ENCODE peak calls at places on chromosome 19, in four cellular contexts. One of them, this sample, is unnamed.

GRCh38 chr19:28917661-28918060 is 295.3 kb downstream of the UQCRFS1 start:
- DNase-seq in HFF-Myc: no peak
- DNase-seq in astrocyte of the spinal cord: no peak
- DNase-seq in CD8-positive, alpha-beta T cell: no peak
- DNase-seq in this sample: no peak

GRCh38 chr19:17281391-17282304 is at the start of gene ANKLE1:
- DNase-seq in CD8-positive, alpha-beta T cell: peak; percentile 40
- DNase-seq in HFF-Myc: no peak
- DNase-seq in astrocyte of the spinal cord: no peak
- DNase-seq in this sample: no peak

GRCh38 chr19:45066921-45067661 is 9.2 kb downstream of the ZNF296 start:
- DNase-seq in HFF-Myc: no peak
- DNase-seq in CD8-positive, alpha-beta T cell: no peak
- DNase-seq in astrocyte of the spinal cord: no peak
- DNase-seq in this sample: no peak

GRCh38 chr19:9847087-9847671 is 12.1 kb downstream of the PIN1 start:
- DNase-seq in CD8-positive, alpha-beta T cell: peak; percentile 51
- DNase-seq in HFF-Myc: peak; percentile 93
- DNase-seq in astrocyte of the spinal cord: peak; percentile 88
- DNase-seq in this sample: peak; percentile 60

GRCh38 chr19:55486971-55487883 is 1.0 kb upstream of the SSC5D start:
- DNase-seq in astrocyte of the spinal cord: peak; percentile 96
- DNase-seq in HFF-Myc: peak; percentile 71
- DNase-seq in CD8-positive, alpha-beta T cell: no peak
- DNase-seq in this sample: peak; percentile 88

GRCh38 chr19:44750713-44751112 is 2.2 kb downstream of the BCL3 start:
- DNase-seq in CD8-positive, alpha-beta T cell: no peak
- DNase-seq in HFF-Myc: no peak
- DNase-seq in astrocyte of the spinal cord: no peak
- DNase-seq in this sample: no peak

GRCh38 chr19:2952953-2953481 is 8.2 kb upstream of the ZNF77 start:
- DNase-seq in astrocyte of the spinal cord: no peak
- DNase-seq in HFF-Myc: no peak
- DNase-seq in CD8-positive, alpha-beta T cell: no peak
- DNase-seq in this sample: no peak

GRCh38 chr19:55251296-55252081 is 7.3 kb downstream of the PPP6R1 start:
- DNase-seq in HFF-Myc: no peak
- DNase-seq in CD8-positive, alpha-beta T cell: peak; percentile 55
- DNase-seq in astrocyte of the spinal cord: peak; percentile 14
- DNase-seq in this sample: no peak

GRCh38 chr19:4575267-4575793 is 15.8 kb upstream of the SEMA6B start:
- DNase-seq in astrocyte of the spinal cord: peak; percentile 91
- DNase-seq in HFF-Myc: peak; percentile 77
- DNase-seq in CD8-positive, alpha-beta T cell: no peak
- DNase-seq in this sample: peak; percentile 92

GRCh38 chr19:49876422-49877019 is 634 bp downstream of the AKT1S1 start:
- DNase-seq in CD8-positive, alpha-beta T cell: peak; percentile 97
- DNase-seq in astrocyte of the spinal cord: peak; percentile 99
- DNase-seq in HFF-Myc: peak; percentile 96
- DNase-seq in this sample: peak; percentile 99

GRCh38 chr19:31554360-31554759 is 205.1 kb upstream of the TSHZ3 start:
- DNase-seq in CD8-positive, alpha-beta T cell: no peak
- DNase-seq in astrocyte of the spinal cord: no peak
- DNase-seq in HFF-Myc: no peak
- DNase-seq in this sample: no peak

GRCh38 chr19:47363758-47364529 is 14.8 kb downstream of the DHX34 start:
- DNase-seq in HFF-Myc: no peak
- DNase-seq in CD8-positive, alpha-beta T cell: no peak
- DNase-seq in astrocyte of the spinal cord: peak; percentile 14
- DNase-seq in this sample: no peak

GRCh38 chr19:56176881-56177280 is 1.1 kb downstream of the GALP start:
- DNase-seq in astrocyte of the spinal cord: no peak
- DNase-seq in CD8-positive, alpha-beta T cell: no peak
- DNase-seq in HFF-Myc: no peak
- DNase-seq in this sample: no peak

GRCh38 chr19:49338023-49338677 is 2.9 kb downstream of the CD37 start:
- DNase-seq in CD8-positive, alpha-beta T cell: no peak
- DNase-seq in astrocyte of the spinal cord: no peak
- DNase-seq in HFF-Myc: no peak
- DNase-seq in this sample: no peak

GRCh38 chr19:17125052-17125727 is 49.6 kb downstream of the MYO9B start:
- DNase-seq in HFF-Myc: no peak
- DNase-seq in astrocyte of the spinal cord: peak; percentile 15
- DNase-seq in CD8-positive, alpha-beta T cell: no peak
- DNase-seq in this sample: no peak

GRCh38 chr19:41377977-41378707 is 1.8 kb downstream of the TMEM91 start:
- DNase-seq in astrocyte of the spinal cord: no peak
- DNase-seq in HFF-Myc: no peak
- DNase-seq in CD8-positive, alpha-beta T cell: peak; percentile 17
- DNase-seq in this sample: no peak
- TF ChIP-seq CTCF in astrocyte of the spinal cord: peak; percentile 12
- TF ChIP-seq CTCF in HFF-Myc: no peak
- TF ChIP-seq CTCF in CD8-positive, alpha-beta T cell: peak; percentile 36
- TF ChIP-seq CTCF in this sample: peak; percentile 33

GRCh38 chr19:751501-752341 is 809 bp downstream of the MISP start:
- DNase-seq in CD8-positive, alpha-beta T cell: no peak
- DNase-seq in astrocyte of the spinal cord: peak; percentile 81
- DNase-seq in HFF-Myc: no peak
- DNase-seq in this sample: no peak
- TF ChIP-seq CTCF in CD8-positive, alpha-beta T cell: no peak
- TF ChIP-seq CTCF in astrocyte of the spinal cord: no peak
- TF ChIP-seq CTCF in HFF-Myc: no peak
- TF ChIP-seq CTCF in this sample: no peak

GRCh38 chr19:15159251-15159650 is 41.5 kb downstream of the NOTCH3 start:
- DNase-seq in CD8-positive, alpha-beta T cell: no peak
- DNase-seq in astrocyte of the spinal cord: peak; percentile 26
- DNase-seq in HFF-Myc: no peak
- DNase-seq in this sample: no peak

GRCh38 chr19:15156391-15156790 is 44.4 kb downstream of the NOTCH3 start:
- DNase-seq in astrocyte of the spinal cord: no peak
- DNase-seq in CD8-positive, alpha-beta T cell: no peak
- DNase-seq in HFF-Myc: no peak
- DNase-seq in this sample: no peak

GRCh38 chr19:15149704-15150103 is 42.5 kb downstream of the SYDE1 start:
- DNase-seq in HFF-Myc: no peak
- DNase-seq in astrocyte of the spinal cord: no peak
- DNase-seq in CD8-positive, alpha-beta T cell: no peak
- DNase-seq in this sample: no peak

GRCh38 chr19:15155296-15155695 is 45.5 kb downstream of the NOTCH3 start:
- DNase-seq in HFF-Myc: no peak
- DNase-seq in astrocyte of the spinal cord: no peak
- DNase-seq in CD8-positive, alpha-beta T cell: no peak
- DNase-seq in this sample: no peak

DNA sequence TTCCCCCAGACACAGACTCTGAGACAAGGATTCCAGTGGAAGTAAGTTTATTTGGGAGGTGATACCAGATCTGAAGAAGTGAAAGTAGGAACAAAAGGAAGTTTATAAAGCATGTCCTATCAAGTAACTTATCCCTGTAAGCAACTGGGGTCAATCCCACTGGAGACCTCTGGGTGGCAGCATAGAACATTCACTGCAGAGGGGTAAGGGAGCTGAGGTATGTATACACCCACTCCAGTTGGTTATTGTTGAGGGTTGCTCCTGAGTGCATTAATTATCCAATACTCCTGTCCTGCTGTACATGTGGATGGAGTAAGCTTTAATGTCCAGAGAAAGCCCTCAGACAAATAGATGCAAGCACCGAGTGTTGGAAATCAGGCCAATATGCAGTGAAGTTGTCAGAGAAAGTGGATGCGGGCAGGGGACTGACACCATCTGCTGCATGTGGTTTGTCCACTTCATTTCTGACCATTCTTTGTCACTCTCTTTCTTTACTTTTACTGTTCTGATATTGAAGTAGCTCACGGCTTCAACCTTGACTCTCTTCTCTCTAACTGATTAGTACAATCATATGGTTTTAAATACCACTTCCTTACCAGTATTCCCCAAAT is 46.7 kb downstream of the NOTCH3 start:
- DNase-seq in astrocyte of the spinal cord: peak; percentile 53
- DNase-seq in HFF-Myc: no peak
- DNase-seq in CD8-positive, alpha-beta T cell: peak; percentile 33
- DNase-seq in this sample: no peak
- TF ChIP-seq CTCF in astrocyte of the spinal cord: peak; percentile 68
- TF ChIP-seq CTCF in HFF-Myc: peak; percentile 62
- TF ChIP-seq CTCF in CD8-positive, alpha-beta T cell: peak; percentile 48
- TF ChIP-seq CTCF in this sample: peak; percentile 64

GRCh38 chr19:11659612-11660011 is 62.3 kb downstream of the ZNF627 start:
- DNase-seq in CD8-positive, alpha-beta T cell: no peak
- DNase-seq in HFF-Myc: no peak
- DNase-seq in astrocyte of the spinal cord: peak; percentile 2
- DNase-seq in this sample: no peak
- TF ChIP-seq CTCF in CD8-positive, alpha-beta T cell: no peak
- TF ChIP-seq CTCF in HFF-Myc: no peak
- TF ChIP-seq CTCF in astrocyte of the spinal cord: no peak
- TF ChIP-seq CTCF in this sample: no peak

GRCh38 chr19:13087795-13088537 is 14.7 kb downstream of the LYL1 start:
- DNase-seq in HFF-Myc: no peak
- DNase-seq in astrocyte of the spinal cord: no peak
- DNase-seq in CD8-positive, alpha-beta T cell: no peak
- DNase-seq in this sample: no peak

GRCh38 chr19:13087295-13087694 is 15.4 kb downstream of the LYL1 start:
- DNase-seq in CD8-positive, alpha-beta T cell: no peak
- DNase-seq in HFF-Myc: no peak
- DNase-seq in astrocyte of the spinal cord: no peak
- DNase-seq in this sample: no peak

GRCh38 chr19:13089857-13090507 is 12.7 kb downstream of the LYL1 start:
- DNase-seq in CD8-positive, alpha-beta T cell: no peak
- DNase-seq in HFF-Myc: no peak
- DNase-seq in astrocyte of the spinal cord: no peak
- DNase-seq in this sample: no peak

GRCh38 chr19:13090511-13091231 is 12.0 kb downstream of the LYL1 start:
- DNase-seq in CD8-positive, alpha-beta T cell: no peak
- DNase-seq in HFF-Myc: no peak
- DNase-seq in astrocyte of the spinal cord: no peak
- DNase-seq in this sample: no peak

GRCh38 chr19:13089139-13089856 is 13.4 kb downstream of the LYL1 start:
- DNase-seq in HFF-Myc: no peak
- DNase-seq in CD8-positive, alpha-beta T cell: no peak
- DNase-seq in astrocyte of the spinal cord: no peak
- DNase-seq in this sample: no peak
- TF ChIP-seq CTCF in HFF-Myc: peak; percentile 41
- TF ChIP-seq CTCF in CD8-positive, alpha-beta T cell: peak; percentile 57
- TF ChIP-seq CTCF in astrocyte of the spinal cord: peak; percentile 41
- TF ChIP-seq CTCF in this sample: peak; percentile 54

DNA sequence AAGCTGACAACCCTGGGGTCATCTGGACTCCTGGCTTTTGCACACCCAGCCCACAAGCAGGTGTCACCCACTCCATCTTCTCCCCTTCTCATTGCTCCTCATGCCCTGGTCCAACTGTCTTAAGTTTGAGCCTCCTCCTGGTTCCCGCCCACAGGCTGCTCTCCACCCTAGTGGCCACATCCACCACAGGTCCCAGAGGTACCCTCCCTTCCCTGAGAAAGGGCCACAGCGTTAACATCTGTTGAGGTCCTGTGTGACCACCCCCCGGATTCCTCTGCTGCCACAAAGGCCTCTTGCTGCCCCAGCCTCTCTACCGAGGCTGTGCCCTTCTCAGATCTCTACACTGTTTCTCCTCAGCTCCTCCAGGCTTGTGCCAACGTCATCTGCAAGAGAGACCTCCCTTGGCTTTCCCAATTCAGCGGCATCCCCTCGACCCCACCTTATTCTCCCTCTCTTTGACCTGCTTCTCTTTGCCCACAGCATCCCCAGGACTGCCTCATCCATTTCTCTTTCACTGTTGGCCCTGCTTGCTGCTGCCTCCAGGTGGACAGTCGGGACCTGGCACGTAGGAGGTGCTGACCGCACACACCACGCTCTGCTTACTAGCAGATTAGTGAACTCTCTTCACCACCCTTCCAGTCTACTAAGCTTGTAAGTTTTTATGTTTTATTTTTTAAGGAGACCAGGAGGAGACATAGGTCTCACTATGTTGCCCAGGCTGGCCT is 33.3 kb downstream of the SUGP2 start:
- DNase-seq in HFF-Myc: no peak
- DNase-seq in astrocyte of the spinal cord: no peak
- DNase-seq in CD8-positive, alpha-beta T cell: no peak
- DNase-seq in this sample: no peak
- TF ChIP-seq CTCF in HFF-Myc: peak; percentile 45
- TF ChIP-seq CTCF in astrocyte of the spinal cord: peak; percentile 46
- TF ChIP-seq CTCF in CD8-positive, alpha-beta T cell: no peak
- TF ChIP-seq CTCF in this sample: peak; percentile 47

GRCh38 chr19:33982706-33983105 is 186.0 kb downstream of the KCTD15 start:
- DNase-seq in HFF-Myc: no peak
- DNase-seq in CD8-positive, alpha-beta T cell: no peak
- DNase-seq in astrocyte of the spinal cord: no peak
- DNase-seq in this sample: no peak
- TF ChIP-seq CTCF in HFF-Myc: no peak
- TF ChIP-seq CTCF in CD8-positive, alpha-beta T cell: no peak
- TF ChIP-seq CTCF in astrocyte of the spinal cord: no peak
- TF ChIP-seq CTCF in this sample: no peak

GRCh38 chr19:13804830-13805683 is 9.8 kb downstream of the ZSWIM4 start:
- DNase-seq in HFF-Myc: no peak
- DNase-seq in astrocyte of the spinal cord: no peak
- DNase-seq in CD8-positive, alpha-beta T cell: no peak
- DNase-seq in this sample: no peak

GRCh38 chr19:13807421-13808021 is 12.3 kb downstream of the ZSWIM4 start:
- DNase-seq in CD8-positive, alpha-beta T cell: no peak
- DNase-seq in HFF-Myc: no peak
- DNase-seq in astrocyte of the spinal cord: no peak
- DNase-seq in this sample: no peak

GRCh38 chr19:13803038-13803437 is 7.8 kb downstream of the ZSWIM4 start:
- DNase-seq in astrocyte of the spinal cord: no peak
- DNase-seq in HFF-Myc: no peak
- DNase-seq in CD8-positive, alpha-beta T cell: no peak
- DNase-seq in this sample: no peak

GRCh38 chr19:13808856-13809255 is 13.6 kb downstream of the ZSWIM4 start:
- DNase-seq in CD8-positive, alpha-beta T cell: no peak
- DNase-seq in astrocyte of the spinal cord: no peak
- DNase-seq in HFF-Myc: no peak
- DNase-seq in this sample: no peak

GRCh38 chr19:13806728-13807127 is 11.5 kb downstream of the ZSWIM4 start:
- DNase-seq in HFF-Myc: no peak
- DNase-seq in CD8-positive, alpha-beta T cell: no peak
- DNase-seq in astrocyte of the spinal cord: no peak
- DNase-seq in this sample: no peak
- TF ChIP-seq CTCF in HFF-Myc: no peak
- TF ChIP-seq CTCF in CD8-positive, alpha-beta T cell: no peak
- TF ChIP-seq CTCF in astrocyte of the spinal cord: no peak
- TF ChIP-seq CTCF in this sample: no peak

DNA sequence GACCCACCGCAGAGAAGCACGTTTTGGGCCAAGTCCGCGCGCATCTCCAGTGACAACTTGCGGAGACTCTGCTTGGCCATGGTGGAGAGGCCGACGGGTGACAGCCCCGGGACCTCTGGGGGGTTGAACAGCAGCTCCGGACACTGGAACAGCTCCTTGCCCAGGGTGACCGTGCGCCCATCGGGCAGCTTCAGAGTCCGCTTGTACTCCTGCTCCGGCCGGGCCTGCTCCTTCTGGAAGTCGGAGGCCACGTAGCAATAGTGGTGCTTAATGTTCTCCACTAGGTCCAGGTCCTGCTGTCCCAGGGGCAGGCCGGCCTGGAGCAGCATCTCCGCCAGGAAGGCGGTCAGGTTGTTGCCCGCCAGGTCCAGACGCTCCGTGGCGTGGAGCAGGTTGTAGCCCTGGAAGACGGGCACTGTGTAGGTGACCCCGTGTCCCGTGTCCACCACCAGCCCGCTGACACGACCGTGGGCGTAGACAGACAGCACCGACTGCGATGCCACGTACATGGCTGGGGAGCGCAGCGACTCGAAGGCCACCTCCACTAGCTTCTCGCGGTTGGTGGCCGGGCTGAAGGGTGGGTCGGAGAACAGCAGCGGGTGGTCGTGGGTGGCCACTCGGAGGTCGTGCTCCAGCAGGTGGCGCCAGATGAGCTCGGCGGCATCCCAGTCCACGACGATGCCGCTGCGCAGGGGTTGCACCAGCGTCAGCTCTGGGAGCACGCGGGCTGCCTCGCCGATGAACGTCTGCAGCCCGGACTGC is 743 bp downstream of the ACTL9 start:
- DNase-seq in CD8-positive, alpha-beta T cell: no peak
- DNase-seq in astrocyte of the spinal cord: no peak
- DNase-seq in HFF-Myc: no peak
- DNase-seq in this sample: no peak
- TF ChIP-seq CTCF in CD8-positive, alpha-beta T cell: no peak
- TF ChIP-seq CTCF in astrocyte of the spinal cord: peak; percentile 6
- TF ChIP-seq CTCF in HFF-Myc: no peak
- TF ChIP-seq CTCF in this sample: no peak

This sample was measured in astrocyte of the cerebellum.